ENCODE peak calls at places on chromosome 5, in four cellular contexts. T is AG04450, B is cardiac fibroblast, X is foreskin fibroblast. E is an unnamed sample.
A peak's percentile ranks its signal among the peaks of the same experiment; 100 is the strongest.

GRCh38 chr5:175082866-175083590 is 358.6 kb downstream of the MSX2 start:
- DNase-seq in T (no peak), B (no peak), X (no peak), E (no peak)

GRCh38 chr5:35036536-35036935 is 11.2 kb downstream of the AGXT2 start:
- DNase-seq in T (no peak), B (no peak), X (no peak), E (no peak)

GRCh38 chr5:121156565-121156964 is 692.5 kb downstream of the PRR16 start:
- DNase-seq in T (no peak), B (no peak), X (no peak), E (no peak)

GRCh38 chr5:36373527-36374086 is 71.9 kb upstream of the RANBP3L start:
- DNase-seq in T (no peak), B (peak; percentile 89), X (peak; percentile 75), E (no peak)

GRCh38 chr5:151822141-151822540 is 50.4 kb downstream of the G3BP1 start:
- DNase-seq in T (no peak), B (no peak), X (no peak), E (no peak)

GRCh38 chr5:100691545-100691944 is 156.4 kb downstream of the FAM174A start:
- DNase-seq in T (no peak), B (no peak), X (no peak), E (peak; percentile 9)

GRCh38 chr5:172855597-172856292 is 21.7 kb downstream of the ERGIC1 start:
- DNase-seq in T (no peak), B (peak; percentile 61), X (no peak), E (no peak)

GRCh38 chr5:87102841-87103240 is 164.8 kb upstream of the RASA1 start:
- DNase-seq in T (no peak), B (no peak), X (no peak), E (no peak)

GRCh38 chr5:108726446-108727091 is 21.1 kb upstream of the FER start:
- DNase-seq in T (no peak), B (peak; percentile 19), X (no peak), E (no peak)

GRCh38 chr5:77855369-77855768 is 79.2 kb upstream of the TBCA start:
- DNase-seq in T (no peak), B (no peak), X (no peak), E (no peak)

DNA sequence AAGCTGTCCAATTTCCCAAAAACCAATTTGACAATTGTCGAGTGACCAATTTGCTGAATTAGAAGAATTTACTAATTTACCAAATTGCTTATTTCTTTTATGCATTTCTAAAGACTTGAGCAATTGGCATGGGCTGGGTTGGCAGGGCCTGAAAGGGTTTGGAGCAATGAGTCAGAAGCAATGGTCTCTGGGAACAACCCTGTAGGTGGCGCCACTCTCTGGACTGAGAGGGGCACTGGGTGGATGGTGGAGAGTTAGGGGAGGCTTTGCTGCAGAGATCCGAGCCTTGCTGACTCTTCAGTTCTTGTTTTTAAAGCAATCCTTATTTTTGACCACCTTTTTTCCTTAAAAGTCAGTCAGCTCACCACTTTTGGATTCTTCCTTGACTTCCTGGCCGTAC is 71.5 kb upstream of the RPS23 start:
- DNase-seq in T (no peak), B (peak; percentile 48), X (no peak), E (no peak)
- TF ChIP-seq CTCF in T (peak; percentile 38), B (peak; percentile 47), X (peak; percentile 33), E (peak; percentile 41)

GRCh38 chr5:67366256-67366655 is 169.7 kb upstream of the CD180 start:
- DNase-seq in T (no peak), B (no peak), X (no peak), E (no peak)
- TF ChIP-seq CTCF in T (no peak), B (no peak), X (no peak), E (no peak)

DNA sequence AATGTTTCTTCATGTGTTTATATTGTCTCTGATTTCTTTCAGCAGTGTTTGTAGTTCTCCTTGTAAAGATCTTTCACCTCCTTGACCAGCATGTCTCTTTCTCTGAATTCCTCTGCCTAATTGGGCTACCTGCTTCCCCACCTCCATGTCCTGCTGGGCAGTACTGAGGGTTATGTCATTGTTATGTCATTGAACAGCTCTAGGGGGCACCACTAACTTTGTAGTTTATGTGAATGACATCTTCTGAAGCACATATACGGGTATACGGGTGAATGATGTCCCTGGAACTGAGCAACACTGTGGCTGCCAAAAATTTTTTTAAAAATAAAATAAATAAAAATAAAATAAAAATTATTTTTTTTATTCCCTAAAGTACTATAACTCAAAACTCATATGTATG is 16.9 kb upstream of the SNCAIP start:
- DNase-seq in T (no peak), B (peak; percentile 14), X (no peak), E (no peak)
- TF ChIP-seq CTCF in T (peak; percentile 14), B (no peak), X (no peak), E (peak; percentile 11)

GRCh38 chr5:154053468-154053867 is 14.7 kb downstream of the MFAP3 start:
- DNase-seq in T (no peak), B (no peak), X (no peak), E (no peak)
- TF ChIP-seq CTCF in T (no peak), B (no peak), X (no peak), E (no peak)

DNA sequence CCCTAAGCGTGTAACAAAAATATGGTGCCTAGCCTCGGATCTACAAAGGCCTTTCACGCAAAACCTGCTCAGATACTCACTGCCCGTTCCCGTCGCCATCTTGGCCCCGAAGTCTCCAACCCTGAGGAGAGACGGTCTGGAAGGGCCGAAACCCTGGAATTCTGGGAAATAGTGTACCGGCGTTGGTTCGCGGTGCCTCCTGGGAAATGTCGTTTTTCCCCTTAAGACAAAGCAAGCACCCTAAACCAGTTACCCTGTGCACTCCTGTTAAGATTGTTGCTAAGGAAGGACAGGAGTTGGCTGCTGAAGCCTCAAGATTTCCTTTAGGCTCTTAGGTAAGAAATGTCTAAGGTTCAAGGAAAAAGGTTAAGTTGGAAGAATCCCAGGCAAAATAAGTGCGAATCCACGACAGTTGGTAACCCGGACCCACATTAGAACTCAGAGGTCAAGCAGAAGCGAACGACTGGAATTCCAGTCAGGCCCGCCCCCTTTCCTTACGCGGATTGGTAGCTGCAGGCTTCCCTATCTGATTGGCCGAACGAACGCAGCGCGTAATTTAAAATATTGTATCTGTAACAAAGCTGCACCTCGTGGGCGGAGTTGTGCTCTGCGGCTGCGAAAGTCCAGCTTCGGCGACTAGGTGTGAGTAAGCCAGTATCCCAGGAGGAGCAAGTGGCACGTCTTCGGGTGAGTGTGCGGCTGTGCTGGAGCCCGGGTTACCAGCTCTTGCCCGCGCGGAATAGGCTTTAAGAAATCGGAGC is at the start of the genes BRD8 and KIF20A:
- DNase-seq in T (peak; percentile 85), B (peak; percentile 98), X (peak; percentile 96), E (peak; percentile 86)
- TF ChIP-seq CTCF in T (no peak), B (no peak), X (no peak), E (no peak)

GRCh38 chr5:52043543-52043942 is 660.3 kb downstream of the ISL1 start:
- DNase-seq in T (no peak), B (no peak), X (no peak), E (no peak)

GRCh38 chr5:52041843-52042242 is 658.6 kb downstream of the ISL1 start:
- DNase-seq in T (no peak), B (no peak), X (no peak), E (no peak)

DNA sequence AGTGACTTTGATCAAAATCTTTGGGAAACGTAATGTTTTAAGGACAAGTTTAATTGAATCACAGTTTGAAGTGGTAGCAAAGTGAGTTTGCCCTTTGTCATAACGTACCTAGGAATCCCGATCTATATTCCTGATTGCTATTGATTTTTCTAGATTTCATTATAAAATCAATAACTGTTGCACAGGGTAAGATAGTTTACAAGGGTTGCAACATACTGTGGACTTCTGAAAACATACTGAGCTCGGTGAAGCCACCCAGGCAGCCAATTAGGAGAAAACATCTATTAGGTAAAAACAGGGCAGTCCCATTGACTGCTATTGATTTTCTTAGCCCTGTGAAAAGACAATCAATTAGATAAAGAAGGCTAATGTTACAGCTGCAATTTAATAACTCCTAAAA is 659.9 kb downstream of the ISL1 start:
- DNase-seq in T (no peak), B (no peak), X (no peak), E (no peak)
- TF ChIP-seq CTCF in T (no peak), B (no peak), X (no peak), E (no peak)

GRCh38 chr5:129177451-129177850 is 82.9 kb downstream of the ISOC1 start:
- DNase-seq in T (no peak), B (no peak), X (no peak), E (no peak)

GRCh38 chr5:129171194-129171944 is 76.8 kb downstream of the ISOC1 start:
- DNase-seq in T (no peak), B (no peak), X (no peak), E (no peak)

GRCh38 chr5:129174447-129174846 is 79.9 kb downstream of the ISOC1 start:
- DNase-seq in T (no peak), B (peak; percentile 5), X (no peak), E (no peak)

GRCh38 chr5:129172561-129172960 is 78.0 kb downstream of the ISOC1 start:
- DNase-seq in T (no peak), B (peak; percentile 49), X (peak; percentile 2), E (no peak)
- TF ChIP-seq CTCF in T (no peak), B (peak; percentile 9), X (no peak), E (no peak)

GRCh38 chr5:137466888-137467287 is 32.2 kb downstream of the SPOCK1 start:
- DNase-seq in T (no peak), B (peak; percentile 45), X (no peak), E (no peak)

GRCh38 chr5:137462816-137463520 is 36.2 kb downstream of the SPOCK1 start:
- DNase-seq in T (no peak), B (peak; percentile 38), X (no peak), E (no peak)

GRCh38 chr5:137465930-137466329 is 33.2 kb downstream of the SPOCK1 start:
- DNase-seq in T (no peak), B (no peak), X (no peak), E (no peak)

GRCh38 chr5:137461636-137462596 is 37.2 kb downstream of the SPOCK1 start:
- DNase-seq in T (no peak), B (no peak), X (no peak), E (no peak)
- TF ChIP-seq CTCF in T (no peak), B (no peak), X (peak; percentile 20), E (no peak)

DNA sequence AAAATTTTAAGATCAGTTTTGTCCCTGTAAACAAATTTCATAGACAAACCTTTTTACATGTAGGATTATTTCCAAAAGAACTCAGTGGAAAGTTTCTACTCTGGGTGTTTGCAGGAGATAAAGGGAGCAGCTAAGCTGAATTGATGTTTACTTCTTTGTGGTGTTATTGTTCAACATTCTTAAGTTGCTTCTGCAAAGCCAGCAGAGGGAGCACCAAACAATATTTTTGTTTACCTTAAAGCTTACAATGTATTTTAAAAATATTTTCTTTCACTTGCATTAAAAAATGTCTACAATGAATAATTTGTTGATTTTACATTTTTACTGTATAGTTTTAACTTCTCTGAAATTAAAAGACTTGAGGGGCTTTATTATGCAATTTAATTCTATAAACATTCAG is 135.5 kb downstream of the ATG10 start:
- DNase-seq in T (no peak), B (peak; percentile 68), X (peak; percentile 12), E (no peak)
- TF ChIP-seq CTCF in T (peak; percentile 49), B (peak; percentile 49), X (peak; percentile 50), E (peak; percentile 53)

GRCh38 chr5:6576861-6577501 is 55.9 kb downstream of the NSUN2 start:
- DNase-seq in T (peak; percentile 13), B (peak; percentile 74), X (peak; percentile 43), E (peak; percentile 20)
- TF ChIP-seq CTCF in T (peak; percentile 69), B (peak; percentile 61), X (peak; percentile 59), E (peak; percentile 68)

E was measured in BJ.